ENCODE peak calls at places on chromosomes 1 and 21, in nine cellular contexts. F is neural crest cell; V is AG09319; X is suprapubic skin; Y is Calu3; Q is CD4-positive, alpha-beta T cell; E is lung; O is NB4; D is ovary. G is an unnamed sample.

GRCh38 chr1:66374561-66375111 is 159.3 kb upstream of the SGIP1 start:
- DNase-seq in F (no peak), D (no peak), E (no peak), Q (no peak), V (peak; percentile 71), O (peak; percentile 59), X (no peak), Y (no peak), G (peak; percentile 59)

GRCh38 chr1:91712981-91713841 is 172.7 kb downstream of the TGFBR3 start:
- DNase-seq in E (no peak), X (peak; percentile 83), Y (no peak), F (no peak), V (no peak), Q (peak; percentile 8), D (peak; percentile 71), O (peak; percentile 56), G (no peak)

GRCh38 chr1:224559971-224560728 is 56.0 kb upstream of the CNIH3 start:
- DNase-seq in Y (no peak), X (no peak), E (no peak), Q (no peak), V (no peak), O (no peak), F (no peak), D (no peak), G (no peak)

GRCh38 chr1:23865543-23865930 is 2.6 kb downstream of the FUCA1 start:
- DNase-seq in Q (no peak), D (no peak), V (peak; percentile 1), X (no peak), O (peak; percentile 68), F (no peak), Y (peak; percentile 7), E (peak; percentile 36), G (peak; percentile 87)

GRCh38 chr1:154572433-154573167 is 5.0 kb downstream of the CHRNB2 start:
- DNase-seq in F (no peak), E (no peak), Y (no peak), Q (no peak), X (no peak), D (no peak), O (no peak), V (no peak), G (no peak)

GRCh38 chr21:28747464-28747863 is 245.2 kb downstream of the LTN1 start:
- DNase-seq in F (no peak), Y (no peak), Q (no peak), X (no peak), E (no peak), O (no peak), D (no peak), V (no peak), G (no peak)

GRCh38 chr1:154386643-154387352 is 18.3 kb upstream of the IL6R start:
- DNase-seq in V (no peak), E (peak; percentile 33), X (no peak), Y (no peak), D (no peak), Q (peak; percentile 66), O (no peak), F (no peak), G (no peak)

GRCh38 chr1:93701619-93702018 is 20.0 kb upstream of the BCAR3 start:
- DNase-seq in V (peak; percentile 83), F (no peak), D (no peak), X (no peak), Y (peak; percentile 88), Q (no peak), E (no peak), O (no peak), G (peak; percentile 94)

GRCh38 chr1:5740865-5741860 is 251.1 kb downstream of the NPHP4 start:
- DNase-seq in X (no peak), Y (no peak), Q (no peak), O (peak; percentile 34), E (no peak), D (no peak), F (no peak), V (no peak), G (no peak)

GRCh38 chr1:156128749-156129682 is 14.5 kb downstream of the LMNA start:
- DNase-seq in Q (no peak), O (peak; percentile 76), E (no peak), Y (no peak), F (no peak), D (peak; percentile 77), V (no peak), X (peak; percentile 76), G (no peak)

GRCh38 chr1:231194843-231195516 is 33.1 kb downstream of the TRIM67 start:
- DNase-seq in Q (no peak), V (no peak), Y (peak; percentile 58), D (no peak), F (no peak), X (no peak), O (no peak), E (peak; percentile 33), G (no peak)

GRCh38 chr1:31800677-31800967 is 15.2 kb downstream of the SPOCD1 start:
- DNase-seq in V (no peak), Y (no peak), F (no peak), D (no peak), E (no peak), X (no peak), Q (no peak), O (no peak), G (no peak)

GRCh38 chr1:223765036-223765718 is 52.8 kb downstream of the CAPN2 start:
- DNase-seq in V (no peak), E (no peak), X (no peak), Y (peak; percentile 49), O (no peak), D (no peak), Q (no peak), F (peak; percentile 25), G (no peak)

GRCh38 chr1:82510431-82510830 is 709.7 kb downstream of the ADGRL2 start:
- DNase-seq in Q (no peak), D (no peak), V (no peak), F (no peak), Y (no peak), X (no peak), O (no peak), E (no peak), G (no peak)

GRCh38 chr1:179586107-179586823 is 5.4 kb upstream of the TDRD5 start:
- DNase-seq in V (no peak), X (peak; percentile 78), F (peak; percentile 65), Q (no peak), E (no peak), O (no peak), D (no peak), Y (peak; percentile 80), G (no peak)

GRCh38 chr21:14273736-14274538 is 58.0 kb downstream of the RBM11 start:
- DNase-seq in F (no peak), Q (no peak), D (no peak), V (no peak), Y (peak; percentile 9), E (peak; percentile 85), X (peak; percentile 65), O (no peak), G (no peak)

GRCh38 chr1:23797478-23798448 is 2.8 kb downstream of the GALE start:
- DNase-seq in F (no peak), E (no peak), X (no peak), O (no peak), Q (no peak), V (no peak), D (peak; percentile 37), Y (no peak), G (no peak)

GRCh38 chr1:209850342-209850979 is 22.7 kb downstream of the UTP25 start:
- DNase-seq in F (peak; percentile 34), Y (peak; percentile 82), E (no peak), D (no peak), V (no peak), Q (peak; percentile 17), O (peak; percentile 44), X (no peak), G (no peak)
- TF ChIP-seq CTCF in F (peak; percentile 69), Y (peak; percentile 83), E (no peak), D (no peak), V (peak; percentile 58), Q (no peak), O (peak; percentile 44), X (peak; percentile 46), G (peak; percentile 83)

GRCh38 chr1:107056426-107057196 is at the start of gene PRMT6:
- DNase-seq in D (peak; percentile 82), O (peak; percentile 88), Y (peak; percentile 77), F (peak; percentile 75), Q (peak; percentile 77), V (no peak), X (peak; percentile 85), E (peak; percentile 77), G (peak; percentile 47)
- TF ChIP-seq CTCF in D (no peak), O (no peak), Y (no peak), F (peak; percentile 40), Q (no peak), V (no peak), X (no peak), E (no peak), G (no peak)

GRCh38 chr1:67662884-67663283 is 22.1 kb upstream of the GADD45A start:
- DNase-seq in E (no peak), Y (no peak), F (no peak), Q (no peak), D (no peak), O (no peak), X (no peak), V (no peak), G (no peak)

GRCh38 chr1:67655581-67655980 is 29.4 kb upstream of the GADD45A start:
- DNase-seq in E (no peak), F (no peak), D (no peak), V (no peak), O (no peak), Y (no peak), X (no peak), Q (no peak), G (no peak)

GRCh38 chr1:67653304-67653703 is 31.7 kb upstream of the GADD45A start:
- DNase-seq in D (no peak), O (no peak), E (no peak), V (no peak), F (no peak), Q (no peak), X (no peak), Y (no peak), G (no peak)

GRCh38 chr1:67664048-67664447 is 21.0 kb upstream of the GADD45A start:
- DNase-seq in O (no peak), V (no peak), E (no peak), X (no peak), F (no peak), Q (no peak), Y (no peak), D (no peak), G (no peak)

GRCh38 chr1:67659229-67659628 is 25.8 kb upstream of the GADD45A start:
- DNase-seq in F (no peak), E (no peak), Q (no peak), O (no peak), Y (no peak), V (no peak), X (no peak), D (no peak), G (no peak)
- TF ChIP-seq CTCF in F (no peak), E (no peak), Q (no peak), O (no peak), Y (no peak), V (no peak), X (no peak), D (no peak), G (no peak)

DNA sequence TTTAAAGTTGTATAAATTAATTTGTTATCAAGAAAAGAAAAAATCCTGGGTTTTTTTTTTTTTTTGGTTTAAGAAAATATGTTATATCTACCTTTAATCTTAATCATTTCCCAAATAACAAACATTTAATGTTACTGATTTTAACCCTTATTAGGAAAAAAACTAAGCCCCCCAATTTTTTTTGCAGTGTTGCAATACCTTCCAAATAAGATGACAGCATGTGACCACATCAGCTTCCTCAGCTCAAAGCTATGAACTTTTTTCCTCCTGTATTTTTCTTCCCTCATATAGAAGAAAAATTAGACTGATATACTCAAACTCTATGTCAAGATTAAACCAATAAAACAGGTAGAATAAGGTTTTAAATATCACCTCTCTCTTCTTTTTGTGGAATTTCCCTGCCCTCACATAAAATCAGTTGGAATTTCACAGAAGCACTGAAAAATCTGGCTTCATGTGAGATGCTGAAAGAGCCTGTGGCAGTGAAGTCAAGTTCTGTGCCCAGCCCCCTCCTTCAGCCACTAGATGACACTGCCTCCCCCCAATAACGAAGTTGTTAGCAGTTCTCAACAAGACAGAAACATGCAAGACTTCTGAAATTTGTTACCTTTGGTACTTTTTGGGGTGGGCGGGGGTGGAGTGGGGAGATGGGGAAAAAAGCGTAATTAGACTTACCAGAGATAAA is 9.6 kb upstream of the SMYD2 start:
- DNase-seq in F (no peak), Q (no peak), Y (no peak), O (peak; percentile 23), V (no peak), X (no peak), D (no peak), E (no peak), G (no peak)
- TF ChIP-seq CTCF in F (no peak), Q (peak; percentile 34), Y (no peak), O (peak; percentile 13), V (no peak), X (no peak), D (no peak), E (no peak), G (no peak)